ENCODE peak calls at places on chromosomes 7 and 10, in ten cellular contexts. X, M, P, H, Z, O, Q, W, T and Y are unnamed samples. For H3K9me3, the result is how much of the 10 kb centered on the place peaks cover.

GRCh38 chr10:59176241-59177030 is at the start of gene PHYHIPL:
- DNase-seq in X (no peak), T (no peak), H (peak), M (peak), W (peak), Z (peak), O (no peak), Q (no peak), P (peak), Y (no peak)

GRCh38 chr7:158924956-158925355 is 68.6 kb downstream of the DYNC2I1 start:
- DNase-seq in Q (no peak), M (peak), T (no peak), X (no peak), P (no peak), Z (no peak), H (no peak), W (no peak), O (no peak), Y (peak)

GRCh38 chr10:13758302-13758701 is 171.5 kb downstream of the PRPF18 start:
- DNase-seq in H (no peak), T (peak), P (peak), Q (no peak), W (peak), M (peak), X (no peak), O (no peak), Z (no peak), Y (no peak)

GRCh38 chr7:2120251-2120660 is 112.5 kb downstream of the MAD1L1 start:
- DNase-seq in P (no peak), M (no peak), Q (no peak), Z (no peak), H (no peak), O (no peak), T (no peak), X (no peak), W (no peak), Y (no peak)

GRCh38 chr7:140238778-140239652 is 62.2 kb upstream of the KDM7A start:
- DNase-seq in M (no peak), H (peak), P (no peak), T (no peak), O (no peak), W (no peak), Z (no peak), X (no peak), Q (no peak), Y (no peak)

GRCh38 chr10:59434463-59435326 is 72.3 kb upstream of the FAM13C start:
- DNase-seq in W (peak), T (no peak), O (no peak), P (no peak), H (no peak), Z (no peak), X (peak), M (peak), Q (no peak), Y (no peak)

GRCh38 chr10:806451-807162 is 117.1 kb upstream of the DIP2C start:
- DNase-seq in W (no peak), Q (no peak), O (no peak), X (no peak), T (no peak), Z (no peak), H (no peak), P (no peak), M (no peak), Y (no peak)

GRCh38 chr7:111210996-111211395 is 120.1 kb downstream of the LRRN3 start:
- DNase-seq in H (no peak), T (no peak), X (no peak), W (no peak), M (peak), P (no peak), Q (no peak), O (no peak), Z (no peak), Y (no peak)

GRCh38 chr10:52578871-52579405 is 193.6 kb downstream of the MBL2 start:
- DNase-seq in H (no peak), W (no peak), X (peak), T (no peak), Z (no peak), Q (no peak), O (no peak), P (no peak), M (no peak), Y (no peak)

GRCh38 chr10:80280071-80280800 is 9.2 kb downstream of the MAT1A start:
- DNase-seq in W (no peak), Z (no peak), X (no peak), Q (no peak), O (no peak), H (no peak), M (no peak), P (no peak), T (no peak), Y (no peak)

GRCh38 chr7:64888901-64889685 is 14.0 kb upstream of the ZNF273 start:
- DNase-seq in W (no peak), M (no peak), Z (peak), T (no peak), O (no peak), P (peak), H (peak), Q (no peak), X (no peak), Y (no peak)

GRCh38 chr10:3933733-3934132 is 148.7 kb upstream of the KLF6 start:
- DNase-seq in M (no peak), Z (no peak), O (no peak), P (no peak), H (no peak), T (no peak), W (no peak), Q (no peak), X (no peak), Y (no peak)

GRCh38 chr10:3932597-3933380 is 147.8 kb upstream of the KLF6 start:
- DNase-seq in H (no peak), Z (no peak), P (no peak), T (no peak), W (no peak), X (no peak), M (no peak), Q (no peak), O (no peak), Y (no peak)

GRCh38 chr10:3935933-3936359 is 150.9 kb upstream of the KLF6 start:
- DNase-seq in T (no peak), X (peak), W (no peak), Q (no peak), M (peak), O (no peak), Z (no peak), P (no peak), H (peak), Y (no peak)

GRCh38 chr10:3936422-3937040 is 151.5 kb upstream of the KLF6 start:
- DNase-seq in Q (no peak), W (no peak), O (no peak), M (no peak), Z (no peak), T (no peak), P (no peak), X (no peak), H (no peak), Y (no peak)

DNA sequence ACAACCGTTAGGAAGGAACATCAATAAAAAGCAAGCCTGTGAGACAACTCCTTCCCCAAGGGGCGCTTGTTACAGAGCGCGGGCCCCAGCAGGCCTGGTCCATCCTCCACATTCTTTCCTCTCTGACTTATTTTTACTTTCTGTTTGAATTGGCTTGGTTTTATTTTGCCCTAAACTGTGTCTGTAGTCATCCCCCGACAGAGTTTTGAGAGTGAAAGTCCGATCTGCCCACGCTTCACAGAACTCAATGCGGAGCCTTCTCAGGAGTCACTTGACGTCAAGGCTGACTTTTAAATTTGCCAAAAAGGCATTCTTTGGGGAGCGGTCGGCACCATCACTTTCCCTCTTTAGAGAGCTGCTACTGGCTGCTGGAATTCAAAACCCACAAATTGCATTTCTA is 150.1 kb upstream of the KLF6 start:
- DNase-seq in Q (peak), X (peak), Z (no peak), M (peak), H (peak), T (no peak), W (peak), O (no peak), P (no peak), Y (no peak)
- H3K4me3 ChIP-seq in Q (peak), X (peak), Z (peak), M (peak), H (no peak), T (no peak), W (peak), O (peak), P (no peak), Y (no peak)

DNA sequence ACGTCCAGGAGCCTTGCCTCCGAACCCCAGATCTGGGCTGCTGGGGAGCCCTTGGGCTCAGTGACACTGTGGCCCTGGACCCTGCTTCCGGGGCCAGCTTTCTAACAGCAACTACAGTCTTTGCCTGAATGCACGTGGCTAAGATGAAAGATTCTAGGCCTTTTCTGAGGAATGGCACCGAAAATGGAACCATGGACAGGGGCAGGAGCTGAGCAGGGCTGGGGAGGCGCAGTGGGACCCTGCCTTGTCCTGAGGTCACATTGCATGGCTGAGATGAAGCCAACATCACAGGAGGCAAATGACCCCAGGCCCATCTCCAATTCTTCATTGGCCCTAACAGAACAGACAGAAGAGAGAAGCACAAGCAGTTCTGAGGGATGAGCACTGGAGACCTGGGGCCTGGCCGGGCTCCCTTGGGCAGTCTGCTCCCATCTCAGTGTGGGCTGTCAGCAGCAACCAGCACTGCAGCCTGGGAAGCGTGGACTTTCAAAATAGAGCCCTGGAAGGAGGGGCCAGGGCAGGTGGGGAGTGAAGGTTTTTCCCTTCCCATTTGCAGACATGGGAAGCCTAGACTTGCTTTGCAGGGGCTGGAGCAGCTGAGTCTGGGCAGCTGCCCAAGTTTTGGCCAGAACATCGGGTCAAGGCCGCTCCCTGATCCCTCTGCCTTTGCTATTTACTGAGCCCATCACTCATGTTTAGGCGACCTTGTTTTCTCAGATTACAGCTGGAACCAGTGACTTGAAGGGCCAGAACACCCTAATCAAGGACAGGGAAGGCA is 114.4 kb upstream of the TCERG1L start:
- DNase-seq in T (no peak), W (no peak), H (no peak), X (no peak), O (no peak), Z (no peak), M (no peak), Q (no peak), P (no peak), Y (no peak)
- H3K9me3 ChIP-seq in T (under half), W (under half), H (under half), X (under half), O (under half), Z (under half), M (under half), Q (under half), P (under half), Y (under half)

DNA sequence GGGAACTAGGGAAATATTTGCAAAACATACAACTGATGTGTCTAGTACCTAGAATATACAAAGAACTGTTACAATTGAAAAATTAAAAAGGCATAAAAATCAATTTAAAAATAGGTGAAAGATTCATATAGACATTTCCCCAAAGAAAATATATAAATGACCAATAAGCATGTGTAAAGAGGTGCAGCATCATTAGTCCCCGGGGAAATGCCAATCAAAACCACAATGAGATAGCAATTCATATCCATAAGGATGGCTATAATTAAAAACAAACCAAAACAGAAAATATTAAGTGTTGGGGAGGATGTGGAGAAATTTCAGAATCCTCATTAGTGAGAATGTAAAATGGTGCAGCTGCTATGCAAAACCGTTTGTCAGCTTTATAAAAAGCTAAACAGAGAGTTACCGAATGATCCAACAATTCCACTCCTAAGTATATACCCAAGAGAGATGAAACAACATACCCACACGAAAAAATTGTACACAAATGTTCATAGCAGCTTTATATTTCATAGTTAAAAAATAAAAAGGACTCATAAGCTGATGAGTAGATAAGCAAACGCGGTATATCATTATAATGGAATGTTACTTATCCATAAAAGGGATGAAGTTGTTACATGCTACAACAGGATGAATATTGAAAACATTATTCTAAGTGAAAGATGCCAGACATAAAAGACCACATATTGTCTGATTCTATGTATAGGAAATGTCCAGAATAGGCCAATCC is 210.1 kb upstream of the INHBA start:
- DNase-seq in Q (no peak), P (no peak), T (no peak), Z (no peak), H (no peak), W (peak), M (no peak), X (peak), O (no peak), Y (no peak)
- H3K4me3 ChIP-seq in Q (no peak), P (no peak), T (no peak), Z (no peak), H (no peak), W (no peak), M (no peak), X (no peak), O (no peak), Y (no peak)

DNA sequence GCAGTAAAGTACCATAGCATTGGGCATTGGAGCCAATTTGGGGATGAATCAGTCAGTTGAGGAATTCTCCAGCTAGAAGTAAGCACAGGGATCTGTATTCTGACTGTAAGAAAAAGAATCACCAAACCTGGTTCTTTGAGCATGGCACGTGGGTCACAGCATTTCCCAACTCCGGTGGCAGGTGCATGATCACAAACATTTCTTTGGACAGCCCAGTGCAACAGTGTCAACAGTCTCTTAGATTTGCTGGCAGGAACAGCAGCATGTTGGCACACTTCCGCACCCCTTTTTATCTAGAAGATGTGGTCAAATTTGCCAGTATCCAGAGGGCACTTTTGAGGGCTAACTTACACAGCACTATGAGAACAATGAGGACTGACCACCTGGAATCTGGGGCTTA is 437.5 kb upstream of the GHITM start:
- DNase-seq in X (no peak), M (no peak), Z (no peak), T (no peak), O (no peak), W (no peak), Q (no peak), P (no peak), H (no peak), Y (no peak)
- H3K9me3 ChIP-seq in X (under half), M (under half), Z (under half), T (under half), O (under half), W (under half), Q (under half), P (under half), H (under half), Y (under half)

GRCh38 chr7:369476-369980 is 79.6 kb downstream of the FOXL3 start:
- DNase-seq in P (no peak), Q (peak), Z (no peak), W (peak), H (no peak), T (no peak), M (no peak), O (no peak), X (no peak), Y (no peak)
- H3K4me3 ChIP-seq in P (no peak), Q (no peak), Z (no peak), W (peak), H (no peak), T (no peak), M (no peak), O (no peak), X (no peak), Y (no peak)

GRCh38 chr10:123175389-123176387 is 21.5 kb downstream of the BUB3 start:
- DNase-seq in W (no peak), H (no peak), P (no peak), Z (no peak), Q (no peak), O (no peak), X (no peak), M (no peak), T (no peak), Y (no peak)

GRCh38 chr10:123180691-123181090 is 26.5 kb downstream of the BUB3 start:
- DNase-seq in H (no peak), O (no peak), P (no peak), X (no peak), Q (no peak), T (no peak), W (peak), M (no peak), Z (no peak), Y (no peak)

GRCh38 chr10:123183724-123184123 is 29.5 kb downstream of the BUB3 start:
- DNase-seq in M (no peak), T (no peak), Z (no peak), X (no peak), Q (no peak), P (no peak), W (no peak), H (no peak), O (no peak), Y (no peak)

DNA sequence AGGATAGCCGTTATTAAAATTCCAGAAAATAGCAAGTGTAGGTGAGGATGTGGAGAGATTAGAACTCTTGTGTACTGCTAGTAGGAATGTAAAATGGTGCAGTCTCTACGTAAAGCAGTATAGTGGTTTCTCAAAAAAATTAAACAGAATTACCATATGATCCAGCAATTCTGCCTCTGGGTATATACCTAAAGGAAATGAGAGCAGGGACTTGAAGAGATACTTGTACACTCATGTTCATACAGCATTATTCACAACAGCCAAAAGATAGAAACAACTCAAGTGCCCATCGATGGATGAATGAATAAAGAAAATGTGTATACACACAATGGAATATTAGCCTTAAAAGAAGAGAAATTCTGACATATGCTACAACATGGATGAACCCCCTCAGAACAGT is 25.9 kb downstream of the BUB3 start:
- DNase-seq in H (no peak), M (no peak), P (no peak), W (no peak), T (no peak), X (no peak), Z (no peak), Q (no peak), O (no peak), Y (no peak)
- H3K9me3 ChIP-seq in H (under half), M (under half), P (under half), W (under half), T (under half), X (under half), Z (under half), Q (under half), O (under half), Y (under half)

GRCh38 chr10:17453035-17453376 is 1.4 kb downstream of the ST8SIA6 start:
- DNase-seq in T (no peak), Z (no peak), M (peak), O (no peak), P (no peak), Q (no peak), W (no peak), X (no peak), H (no peak), Y (no peak)
- H3K4me3 ChIP-seq in T (peak), Z (peak), M (peak), O (no peak), P (peak), Q (peak), W (peak), X (peak), H (peak), Y (peak)

GRCh38 chr7:31076051-31076450 is 23.9 kb downstream of the ADCYAP1R1 start:
- DNase-seq in P (no peak), H (no peak), Q (peak), T (no peak), Z (no peak), W (no peak), M (no peak), X (no peak), O (no peak), Y (no peak)
- H3K9me3 ChIP-seq in P (under half), H (under half), Q (under half), T (under half), Z (under half), W (under half), M (under half), X (under half), O (under half), Y (under half)

GRCh38 chr10:93193886-93194285 is 120.2 kb downstream of the CYP26A1 start:
- DNase-seq in M (no peak), Z (no peak), P (no peak), W (no peak), H (no peak), X (no peak), Q (no peak), T (no peak), O (no peak), Y (no peak)

GRCh38 chr10:93204494-93205485 is 131.1 kb downstream of the CYP26A1 start:
- DNase-seq in M (no peak), T (no peak), H (no peak), Q (no peak), P (no peak), Z (no peak), O (no peak), W (no peak), X (no peak), Y (no peak)

GRCh38 chr10:93198401-93199175 is 124.9 kb downstream of the CYP26A1 start:
- DNase-seq in M (peak), H (no peak), Z (no peak), W (peak), Q (no peak), T (no peak), P (peak), X (no peak), O (no peak), Y (no peak)

GRCh38 chr10:93199221-93199681 is 125.6 kb downstream of the CYP26A1 start:
- DNase-seq in Z (peak), H (peak), O (no peak), W (peak), X (peak), P (peak), T (no peak), Q (peak), M (peak), Y (peak)
- H3K4me3 ChIP-seq in Z (peak), H (peak), O (no peak), W (no peak), X (peak), P (no peak), T (no peak), Q (peak), M (peak), Y (peak)